ENCODE peak calls at places on chromosome 3, in five cellular contexts. W, E, S, A and D are unnamed samples.

GRCh38 chr3:181486496-181486895 is 225.2 kb upstream of the SOX2 start:
- DNase-seq in W (no peak), S (no peak), E (no peak), A (no peak), D (no peak)

GRCh38 chr3:127162947-127163645 is 29.8 kb upstream of the PRR23E start:
- DNase-seq in S (no peak), W (peak; percentile 32), E (no peak), A (peak; percentile 32), D (no peak)

GRCh38 chr3:178382388-178383061 is 153.7 kb upstream of the KCNMB2 start:
- DNase-seq in W (no peak), A (no peak), S (peak; percentile 83), E (no peak), D (peak; percentile 95)

GRCh38 chr3:5330152-5330810 is 142.8 kb downstream of the EDEM1 start:
- DNase-seq in A (peak; percentile 28), W (no peak), S (peak; percentile 81), E (peak; percentile 89), D (no peak)

GRCh38 chr3:40876019-40876418 is 323.3 kb upstream of the CTNNB1 start:
- DNase-seq in W (no peak), E (no peak), S (no peak), A (no peak), D (no peak)

GRCh38 chr3:13170317-13170716 is 97.1 kb upstream of the IQSEC1 start:
- DNase-seq in S (no peak), E (no peak), W (no peak), A (no peak), D (no peak)

GRCh38 chr3:155853214-155854146 is 747 bp downstream of the SLC33A1 start:
- DNase-seq in S (no peak), A (peak; percentile 54), E (no peak), W (peak; percentile 37), D (no peak)

GRCh38 chr3:72393455-72393854 is 454.8 kb downstream of the SHQ1 start:
- DNase-seq in W (no peak), A (no peak), E (no peak), S (no peak), D (no peak)

GRCh38 chr3:19543212-19543841 is 390.7 kb downstream of the EFHB start:
- DNase-seq in W (peak; percentile 13), S (no peak), E (no peak), A (peak; percentile 42), D (no peak)

GRCh38 chr3:48595526-48596121 is 495 bp upstream of the COL7A1 start:
- DNase-seq in E (peak; percentile 92), S (peak; percentile 92), W (peak; percentile 70), A (peak; percentile 86), D (peak; percentile 72)

DNA sequence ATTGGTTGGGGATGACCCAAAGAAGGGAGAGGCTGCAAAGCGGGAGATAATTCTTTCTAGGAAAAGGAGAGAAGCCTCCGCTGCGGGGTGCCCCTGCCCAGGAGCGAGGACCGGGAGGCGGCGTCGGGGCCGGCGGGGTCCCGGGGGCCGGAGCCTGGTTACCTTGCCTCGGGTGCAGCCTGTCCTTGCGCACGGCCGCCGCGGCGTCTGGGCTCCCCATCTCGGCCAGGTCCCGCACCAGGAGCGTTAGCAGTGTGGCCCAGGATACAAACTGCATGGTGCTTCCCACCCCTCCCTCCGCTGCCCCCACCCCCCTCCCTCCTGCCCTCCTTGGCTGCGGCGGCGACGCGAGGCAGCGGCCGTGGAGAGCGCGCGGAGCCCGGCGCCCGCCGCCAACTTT is 419 bp downstream of the ADAMTS9 start:
- DNase-seq in E (no peak), A (no peak), W (no peak), S (no peak), D (no peak)
- H3K4me3 ChIP-seq in E (peak overlapping the region; percentile 81), A (peak overlapping the region; percentile 68), W (peak overlapping the region; percentile 49), S (peak overlapping the region; percentile 43), D (peak overlapping the region; percentile 64)

DNA sequence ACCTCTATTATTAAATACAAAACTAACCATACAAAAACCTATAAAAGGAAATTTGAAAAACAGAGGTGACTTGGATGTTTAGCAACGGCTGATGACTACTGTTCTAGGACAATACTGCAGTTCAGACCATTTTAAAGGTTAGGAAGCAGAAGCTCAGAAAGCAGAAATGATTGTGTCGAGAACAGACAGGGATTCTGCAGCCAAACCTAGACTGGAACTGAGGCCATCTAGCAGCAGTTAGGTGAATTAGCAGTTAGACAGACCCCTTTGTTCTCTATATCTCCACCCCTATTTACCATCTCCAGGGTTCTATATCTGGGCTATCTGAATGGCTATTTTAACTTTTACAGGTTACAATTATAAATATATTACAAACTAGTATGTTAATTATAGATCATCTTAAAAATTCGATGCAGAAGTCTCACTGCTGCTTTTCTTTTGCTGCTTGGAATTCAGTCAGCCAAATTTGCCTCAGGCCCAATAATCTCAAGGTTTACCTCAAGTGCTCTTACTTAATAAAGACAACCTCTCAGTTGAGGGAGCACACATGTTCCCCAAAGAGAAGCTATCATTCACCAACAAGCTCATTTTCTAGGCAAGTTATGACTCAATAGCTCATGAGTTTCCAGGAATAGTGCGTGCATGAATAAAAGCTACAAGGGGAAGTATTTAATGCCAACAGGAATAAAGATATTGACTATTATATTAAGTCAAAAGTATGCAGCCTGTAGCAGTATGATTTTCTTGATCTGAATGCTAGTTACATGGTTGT is 9.3 kb upstream of the IL1RAP start:
- DNase-seq in E (no peak), W (no peak), S (no peak), A (no peak), D (no peak)
- TF ChIP-seq CTCF in E (peak; percentile 11), W (peak; percentile 49), S (peak; percentile 25), A (no peak), D (no peak)

GRCh38 chr3:30632065-30632464 is 25.7 kb downstream of the TGFBR2 start:
- DNase-seq in W (peak; percentile 63), S (no peak), E (no peak), A (no peak), D (peak; percentile 71)
- H3K4me3 ChIP-seq in W (no peak overlapping the region), S (no peak overlapping the region), E (no peak overlapping the region), A (no peak overlapping the region), D (no peak overlapping the region)

GRCh38 chr3:86800116-86800515 is 190.8 kb downstream of the VGLL3 start:
- DNase-seq in A (no peak), S (no peak), E (no peak), W (no peak), D (peak; percentile 43)
- TF ChIP-seq CTCF in A (no peak), S (no peak), E (no peak), W (no peak), D (no peak)

GRCh38 chr3:112117826-112118571 is 15.0 kb downstream of the GCSAM start:
- DNase-seq in W (no peak), E (no peak), A (no peak), S (no peak), D (no peak)
- H3K4me3 ChIP-seq in W (no peak overlapping the region), E (no peak overlapping the region), A (no peak overlapping the region), S (no peak overlapping the region), D (no peak overlapping the region)